ENCODE peak calls at places on chromosomes 13 and 19, in five cellular contexts. Q, R, G, M and L are unnamed samples.

GRCh38 chr13:44346534-44346933 is 27.1 kb upstream of the SERP2 start:
- DNase-seq in Q (no peak), R (no peak), G (no peak), M (no peak), L (no peak)

GRCh38 chr19:58474291-58474996 is 1.7 kb upstream of the ZNF446 start:
- DNase-seq in Q (peak), R (no peak), G (no peak), M (no peak), L (no peak)

GRCh38 chr19:58368561-58369360 is 6.2 kb upstream of the ZNF497 start:
- DNase-seq in Q (no peak), R (no peak), G (no peak), M (no peak), L (no peak)

GRCh38 chr13:31913459-31913858 is 118.1 kb upstream of the FRY start:
- DNase-seq in Q (peak), R (no peak), G (no peak), M (peak), L (no peak)

GRCh38 chr13:30409911-30410704 is 12.2 kb upstream of the UBE2L5 start:
- DNase-seq in Q (peak), R (no peak), G (no peak), M (no peak), L (no peak)

GRCh38 chr13:62702502-62702901 is 1286.9 kb upstream of the PCDH20 start:
- DNase-seq in Q (no peak), R (no peak), G (no peak), M (no peak), L (no peak)

GRCh38 chr13:23357349-23357748 is 76.2 kb downstream of the SACS start:
- DNase-seq in Q (no peak), R (no peak), G (no peak), M (no peak), L (no peak)

GRCh38 chr19:33333615-33334014 is 31.3 kb upstream of the CEBPA start:
- DNase-seq in Q (no peak), R (no peak), G (no peak), M (no peak), L (no peak)

GRCh38 chr13:100671389-100672182 is 3.0 kb downstream of the TMTC4 start:
- DNase-seq in Q (no peak), R (no peak), G (no peak), M (no peak), L (no peak)

GRCh38 chr13:110240352-110240751 is 66.6 kb downstream of the COL4A1 start:
- DNase-seq in Q (no peak), R (no peak), G (no peak), M (no peak), L (no peak)

GRCh38 chr19:8096071-8096470 is 43.5 kb downstream of the CCL25 start:
- DNase-seq in Q (no peak), R (no peak), G (no peak), M (no peak), L (no peak)

GRCh38 chr19:23799321-23799720 is 40.6 kb upstream of the ZNF681 start:
- DNase-seq in Q (no peak), R (no peak), G (no peak), M (no peak), L (no peak)